ENCODE peak calls at places on chromosomes 1 and 21, in six cellular contexts. One of them, this sample, is unnamed.

GRCh38 chr1:98086796-98087195 is 166.0 kb upstream of the DPYD start:
- DNase-seq in uterus: no peak
- DNase-seq in cardiac fibroblast: peak
- DNase-seq in heart left ventricle: no peak
- DNase-seq in neuronal stem cell: peak
- DNase-seq in endothelial cell of umbilical vein: peak
- DNase-seq in this sample: peak

GRCh38 chr1:23019851-23020625 is 770 bp downstream of the KDM1A start:
- DNase-seq in uterus: peak
- DNase-seq in cardiac fibroblast: peak
- DNase-seq in heart left ventricle: peak
- DNase-seq in neuronal stem cell: peak
- DNase-seq in endothelial cell of umbilical vein: peak
- DNase-seq in this sample: peak

GRCh38 chr1:68141079-68141800 is 90.8 kb upstream of the DIRAS3 start:
- DNase-seq in uterus: no peak
- DNase-seq in cardiac fibroblast: peak
- DNase-seq in heart left ventricle: no peak
- DNase-seq in neuronal stem cell: peak
- DNase-seq in endothelial cell of umbilical vein: no peak
- DNase-seq in this sample: peak

GRCh38 chr1:197336571-197336970 is 68.5 kb downstream of the CRB1 start:
- DNase-seq in uterus: no peak
- DNase-seq in cardiac fibroblast: no peak
- DNase-seq in heart left ventricle: no peak
- DNase-seq in neuronal stem cell: no peak
- DNase-seq in endothelial cell of umbilical vein: no peak
- DNase-seq in this sample: no peak

GRCh38 chr21:34938079-34938764 is 110.9 kb downstream of the RUNX1 start:
- DNase-seq in uterus: no peak
- DNase-seq in cardiac fibroblast: peak
- DNase-seq in heart left ventricle: no peak
- DNase-seq in neuronal stem cell: no peak
- DNase-seq in endothelial cell of umbilical vein: no peak
- DNase-seq in this sample: peak

GRCh38 chr1:235892734-235893413 is 26.2 kb upstream of the LYST start:
- DNase-seq in uterus: no peak
- DNase-seq in cardiac fibroblast: no peak
- DNase-seq in heart left ventricle: no peak
- DNase-seq in neuronal stem cell: no peak
- DNase-seq in endothelial cell of umbilical vein: no peak
- DNase-seq in this sample: no peak

GRCh38 chr1:174789399-174789798 is 210.3 kb upstream of the CACYBP start:
- DNase-seq in uterus: no peak
- DNase-seq in cardiac fibroblast: peak
- DNase-seq in heart left ventricle: no peak
- DNase-seq in neuronal stem cell: no peak
- DNase-seq in endothelial cell of umbilical vein: no peak
- DNase-seq in this sample: peak

GRCh38 chr1:162475539-162476185 is 22.0 kb upstream of the UHMK1 start:
- DNase-seq in uterus: no peak
- DNase-seq in cardiac fibroblast: no peak
- DNase-seq in heart left ventricle: no peak
- DNase-seq in neuronal stem cell: no peak
- DNase-seq in endothelial cell of umbilical vein: no peak
- DNase-seq in this sample: no peak

GRCh38 chr21:39010629-39011404 is 172.4 kb downstream of the PSMG1 start:
- DNase-seq in uterus: no peak
- DNase-seq in cardiac fibroblast: no peak
- DNase-seq in heart left ventricle: no peak
- DNase-seq in neuronal stem cell: no peak
- DNase-seq in endothelial cell of umbilical vein: no peak
- DNase-seq in this sample: no peak

GRCh38 chr1:216822480-216822879 is 99.3 kb upstream of the ESRRG start:
- DNase-seq in uterus: no peak
- DNase-seq in cardiac fibroblast: no peak
- DNase-seq in heart left ventricle: no peak
- DNase-seq in neuronal stem cell: no peak
- DNase-seq in endothelial cell of umbilical vein: no peak
- DNase-seq in this sample: no peak

GRCh38 chr1:24101796-24102580 is 9.9 kb downstream of the MYOM3 start:
- DNase-seq in uterus: no peak
- DNase-seq in cardiac fibroblast: no peak
- DNase-seq in heart left ventricle: no peak
- DNase-seq in neuronal stem cell: no peak
- DNase-seq in endothelial cell of umbilical vein: no peak
- DNase-seq in this sample: no peak

GRCh38 chr1:182347019-182347418 is 44.6 kb downstream of the GLUL start:
- DNase-seq in uterus: no peak
- DNase-seq in cardiac fibroblast: no peak
- DNase-seq in heart left ventricle: no peak
- DNase-seq in neuronal stem cell: no peak
- DNase-seq in endothelial cell of umbilical vein: no peak
- DNase-seq in this sample: no peak

GRCh38 chr1:226424228-226425003 is 16.5 kb upstream of the PARP1 start:
- DNase-seq in uterus: no peak
- DNase-seq in cardiac fibroblast: peak
- DNase-seq in heart left ventricle: no peak
- DNase-seq in neuronal stem cell: peak
- DNase-seq in endothelial cell of umbilical vein: peak
- DNase-seq in this sample: peak

GRCh38 chr1:56156937-56157336 is 422.4 kb downstream of the PLPP3 start:
- DNase-seq in uterus: no peak
- DNase-seq in cardiac fibroblast: no peak
- DNase-seq in heart left ventricle: no peak
- DNase-seq in neuronal stem cell: no peak
- DNase-seq in endothelial cell of umbilical vein: no peak
- DNase-seq in this sample: no peak
- H3K4me3 ChIP-seq in uterus: no peak
- H3K4me3 ChIP-seq in cardiac fibroblast: no peak
- H3K4me3 ChIP-seq in heart left ventricle: no peak
- H3K4me3 ChIP-seq in neuronal stem cell: no peak
- H3K4me3 ChIP-seq in endothelial cell of umbilical vein: no peak
- H3K4me3 ChIP-seq in this sample: no peak

DNA sequence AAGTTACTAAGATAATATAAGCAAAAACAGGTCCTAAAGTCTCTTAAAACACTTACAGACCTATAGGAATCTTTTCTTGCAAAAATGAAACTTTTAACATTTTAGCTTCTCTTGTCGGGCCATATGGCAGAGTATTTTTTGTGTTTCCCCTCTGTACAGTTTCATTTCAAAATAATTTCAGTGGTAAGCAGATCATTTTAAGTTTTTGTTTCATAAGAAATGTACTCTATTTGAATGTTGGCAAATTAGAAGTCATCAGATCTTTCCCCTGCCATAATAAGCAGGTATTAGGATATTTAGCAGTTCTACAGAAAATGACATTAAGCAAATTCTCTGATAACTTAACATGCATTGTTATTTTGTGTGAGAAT is 37.9 kb downstream of the RGL1 start:
- DNase-seq in uterus: no peak
- DNase-seq in cardiac fibroblast: no peak
- DNase-seq in heart left ventricle: no peak
- DNase-seq in neuronal stem cell: no peak
- DNase-seq in endothelial cell of umbilical vein: no peak
- DNase-seq in this sample: no peak
- H3K4me3 ChIP-seq in uterus: peak
- H3K4me3 ChIP-seq in cardiac fibroblast: peak
- H3K4me3 ChIP-seq in heart left ventricle: peak
- H3K4me3 ChIP-seq in neuronal stem cell: no peak
- H3K4me3 ChIP-seq in endothelial cell of umbilical vein: peak
- H3K4me3 ChIP-seq in this sample: no peak

GRCh38 chr21:33427051-33427450 is 23.8 kb downstream of the IFNGR2 start:
- DNase-seq in uterus: no peak
- DNase-seq in cardiac fibroblast: no peak
- DNase-seq in heart left ventricle: no peak
- DNase-seq in neuronal stem cell: no peak
- DNase-seq in endothelial cell of umbilical vein: no peak
- DNase-seq in this sample: no peak

GRCh38 chr21:33432496-33432895 is 29.3 kb downstream of the IFNGR2 start:
- DNase-seq in uterus: no peak
- DNase-seq in cardiac fibroblast: no peak
- DNase-seq in heart left ventricle: no peak
- DNase-seq in neuronal stem cell: no peak
- DNase-seq in endothelial cell of umbilical vein: no peak
- DNase-seq in this sample: no peak

GRCh38 chr21:33430858-33431257 is 27.6 kb downstream of the IFNGR2 start:
- DNase-seq in uterus: no peak
- DNase-seq in cardiac fibroblast: no peak
- DNase-seq in heart left ventricle: no peak
- DNase-seq in neuronal stem cell: no peak
- DNase-seq in endothelial cell of umbilical vein: no peak
- DNase-seq in this sample: no peak

GRCh38 chr21:33425825-33426224 is 22.6 kb downstream of the IFNGR2 start:
- DNase-seq in uterus: no peak
- DNase-seq in cardiac fibroblast: no peak
- DNase-seq in heart left ventricle: no peak
- DNase-seq in neuronal stem cell: no peak
- DNase-seq in endothelial cell of umbilical vein: peak
- DNase-seq in this sample: no peak

DNA sequence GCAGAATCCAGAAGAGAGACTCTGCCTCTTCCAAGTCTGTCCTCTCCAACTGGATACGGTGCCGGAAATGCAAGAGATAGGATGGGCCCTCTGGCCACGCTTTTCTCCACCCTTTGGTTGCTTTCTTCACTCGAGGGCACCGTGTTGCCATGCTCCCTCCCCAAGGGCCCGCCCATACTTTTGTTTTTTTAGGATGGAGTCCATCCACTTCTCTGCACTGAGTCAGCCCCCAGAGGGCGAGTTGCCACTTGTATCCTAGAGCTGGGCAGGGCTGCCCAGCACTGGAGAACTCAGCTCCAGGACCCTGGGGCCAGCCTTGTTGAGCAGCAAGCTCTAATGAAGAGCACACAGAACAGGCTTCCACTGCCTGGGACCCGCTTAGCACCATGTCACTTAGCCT is 25.5 kb downstream of the IFNGR2 start:
- DNase-seq in uterus: no peak
- DNase-seq in cardiac fibroblast: peak
- DNase-seq in heart left ventricle: no peak
- DNase-seq in neuronal stem cell: no peak
- DNase-seq in endothelial cell of umbilical vein: peak
- DNase-seq in this sample: no peak
- H3K4me3 ChIP-seq in uterus: no peak
- H3K4me3 ChIP-seq in cardiac fibroblast: no peak
- H3K4me3 ChIP-seq in heart left ventricle: no peak
- H3K4me3 ChIP-seq in neuronal stem cell: no peak
- H3K4me3 ChIP-seq in endothelial cell of umbilical vein: no peak
- H3K4me3 ChIP-seq in this sample: no peak

DNA sequence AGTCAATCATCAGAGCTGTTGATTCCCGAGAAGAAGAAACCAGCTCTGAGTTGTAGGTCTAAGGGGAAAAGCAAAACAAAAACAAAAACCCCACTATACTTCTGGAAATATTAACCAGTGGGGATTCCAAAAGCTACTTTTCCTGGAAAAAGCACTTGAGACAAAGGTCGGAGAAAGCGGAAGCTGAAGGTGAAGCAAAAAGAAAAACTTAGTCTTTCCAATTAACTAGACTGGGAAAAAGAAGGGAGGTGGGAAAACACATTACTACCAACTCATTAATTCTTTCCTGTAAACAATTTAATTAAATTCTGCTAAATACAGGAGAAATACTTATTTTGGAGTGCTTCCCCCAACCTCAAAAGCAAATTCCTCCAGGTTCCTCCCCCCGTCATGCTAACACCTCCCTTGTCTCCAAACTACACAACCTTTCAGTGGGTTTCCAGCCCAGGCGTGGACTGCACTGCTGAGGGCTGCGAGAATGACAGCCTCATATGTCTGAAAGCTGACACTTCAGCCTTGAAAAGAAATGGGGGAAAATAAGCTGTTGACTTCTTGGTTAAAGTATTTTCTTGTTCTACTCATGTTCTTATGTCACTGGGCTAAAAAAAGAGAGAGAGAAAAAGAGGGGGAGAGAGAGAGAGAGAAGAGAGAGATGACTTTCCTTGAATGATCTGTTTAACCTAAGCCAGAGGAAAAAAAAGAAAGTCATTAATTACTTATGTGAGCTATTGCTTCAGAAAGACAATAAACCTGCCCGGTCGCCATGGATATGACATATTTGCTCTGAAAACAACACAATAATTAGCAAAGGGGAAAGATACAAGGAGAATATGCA is 5.1 kb downstream of the CASZ1 start:
- DNase-seq in uterus: no peak
- DNase-seq in cardiac fibroblast: no peak
- DNase-seq in heart left ventricle: no peak
- DNase-seq in neuronal stem cell: no peak
- DNase-seq in endothelial cell of umbilical vein: no peak
- DNase-seq in this sample: no peak
- H3K4me3 ChIP-seq in uterus: peak
- H3K4me3 ChIP-seq in cardiac fibroblast: no peak
- H3K4me3 ChIP-seq in heart left ventricle: no peak
- H3K4me3 ChIP-seq in neuronal stem cell: no peak
- H3K4me3 ChIP-seq in endothelial cell of umbilical vein: no peak
- H3K4me3 ChIP-seq in this sample: no peak

GRCh38 chr1:156693858-156694562 is 11.4 kb downstream of the CRABP2 start:
- DNase-seq in uterus: no peak
- DNase-seq in cardiac fibroblast: no peak
- DNase-seq in heart left ventricle: no peak
- DNase-seq in neuronal stem cell: no peak
- DNase-seq in endothelial cell of umbilical vein: no peak
- DNase-seq in this sample: no peak
- H3K4me3 ChIP-seq in uterus: no peak
- H3K4me3 ChIP-seq in cardiac fibroblast: no peak
- H3K4me3 ChIP-seq in heart left ventricle: no peak
- H3K4me3 ChIP-seq in neuronal stem cell: no peak
- H3K4me3 ChIP-seq in endothelial cell of umbilical vein: no peak
- H3K4me3 ChIP-seq in this sample: no peak

DNA sequence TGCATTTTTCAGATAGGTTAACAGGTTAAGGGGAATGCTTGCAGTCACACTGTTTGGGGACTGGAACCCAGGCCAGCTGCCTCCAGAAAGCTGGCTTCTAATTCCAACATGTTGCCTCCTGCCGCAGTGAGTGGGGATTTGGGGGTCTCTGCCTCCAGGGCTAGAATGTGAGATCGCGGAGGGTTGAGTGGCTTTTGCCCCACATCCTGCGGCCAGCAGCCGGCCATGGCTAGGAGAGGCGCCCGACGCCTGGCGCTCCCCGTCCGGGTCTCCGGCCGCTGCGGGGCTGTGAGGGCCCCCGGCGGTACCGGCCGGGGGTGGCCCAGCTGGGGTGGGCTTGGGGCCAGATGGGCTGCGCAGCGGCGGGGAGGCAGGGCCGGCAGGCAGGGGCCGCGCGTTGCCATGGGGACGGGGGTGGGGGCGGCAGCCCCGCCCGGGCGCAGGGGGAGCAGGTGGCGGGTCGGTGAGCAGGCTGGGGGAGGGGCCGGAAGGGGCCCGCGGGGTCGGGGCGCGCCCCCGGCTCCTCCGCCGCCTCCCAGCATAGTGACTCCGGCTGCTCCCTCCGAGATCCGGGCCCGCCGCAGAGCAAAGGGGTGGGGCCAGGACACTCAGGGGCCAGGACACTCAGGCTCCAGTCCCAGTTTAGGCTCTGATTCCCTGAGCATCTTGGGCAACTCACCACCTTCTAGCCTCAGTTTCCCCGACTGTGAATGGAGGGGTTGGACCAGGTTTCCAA is 68.5 kb upstream of the SSBP3 start:
- DNase-seq in uterus: peak
- DNase-seq in cardiac fibroblast: no peak
- DNase-seq in heart left ventricle: peak
- DNase-seq in neuronal stem cell: no peak
- DNase-seq in endothelial cell of umbilical vein: no peak
- DNase-seq in this sample: no peak
- H3K4me3 ChIP-seq in uterus: peak
- H3K4me3 ChIP-seq in cardiac fibroblast: peak
- H3K4me3 ChIP-seq in heart left ventricle: peak
- H3K4me3 ChIP-seq in neuronal stem cell: peak
- H3K4me3 ChIP-seq in endothelial cell of umbilical vein: peak
- H3K4me3 ChIP-seq in this sample: no peak

GRCh38 chr21:45828580-45829565 is 152.7 kb upstream of the COL6A1 start:
- DNase-seq in uterus: no peak
- DNase-seq in cardiac fibroblast: no peak
- DNase-seq in heart left ventricle: no peak
- DNase-seq in neuronal stem cell: no peak
- DNase-seq in endothelial cell of umbilical vein: no peak
- DNase-seq in this sample: no peak
- H3K4me3 ChIP-seq in uterus: no peak
- H3K4me3 ChIP-seq in cardiac fibroblast: no peak
- H3K4me3 ChIP-seq in heart left ventricle: no peak
- H3K4me3 ChIP-seq in neuronal stem cell: no peak
- H3K4me3 ChIP-seq in endothelial cell of umbilical vein: no peak
- H3K4me3 ChIP-seq in this sample: no peak